ENCODE peak calls at places on chromosomes 3 and 15, in eight cellular contexts. One of them, this sample, is unnamed.

GRCh38 chr15:66785637-66786036 is 83.6 kb downstream of the SMAD6 start:
- DNase-seq in foreskin fibroblast: no peak
- DNase-seq in HCT116: no peak
- DNase-seq in PC-9: no peak
- DNase-seq in hepatocyte: no peak
- DNase-seq in neural progenitor cell: no peak
- DNase-seq in brain microvascular endothelial cell: peak; percentile 67
- DNase-seq in fibroblast of lung: peak; percentile 56
- DNase-seq in this sample: no peak

GRCh38 chr15:51888593-51889195 is 59.2 kb downstream of the TMOD3 start:
- DNase-seq in foreskin fibroblast: peak; percentile 14
- DNase-seq in HCT116: no peak
- DNase-seq in PC-9: no peak
- DNase-seq in hepatocyte: peak; percentile 17
- DNase-seq in neural progenitor cell: peak; percentile 12
- DNase-seq in brain microvascular endothelial cell: no peak
- DNase-seq in fibroblast of lung: peak; percentile 49
- DNase-seq in this sample: no peak

GRCh38 chr3:58272891-58273290 is 33.2 kb upstream of the RPP14 start:
- DNase-seq in foreskin fibroblast: peak; percentile 20
- DNase-seq in HCT116: no peak
- DNase-seq in PC-9: no peak
- DNase-seq in hepatocyte: no peak
- DNase-seq in neural progenitor cell: no peak
- DNase-seq in brain microvascular endothelial cell: no peak
- DNase-seq in fibroblast of lung: peak; percentile 42
- DNase-seq in this sample: no peak

GRCh38 chr3:64530434-64531049 is 157.3 kb downstream of the ADAMTS9 start:
- DNase-seq in foreskin fibroblast: peak; percentile 34
- DNase-seq in HCT116: peak; percentile 21
- DNase-seq in PC-9: peak; percentile 47
- DNase-seq in hepatocyte: peak; percentile 79
- DNase-seq in neural progenitor cell: peak; percentile 79
- DNase-seq in brain microvascular endothelial cell: peak; percentile 56
- DNase-seq in fibroblast of lung: peak; percentile 69
- DNase-seq in this sample: peak; percentile 70

GRCh38 chr15:59825926-59826325 is 136.8 kb upstream of the BNIP2 start:
- DNase-seq in foreskin fibroblast: no peak
- DNase-seq in HCT116: no peak
- DNase-seq in PC-9: peak; percentile 91
- DNase-seq in hepatocyte: no peak
- DNase-seq in neural progenitor cell: no peak
- DNase-seq in brain microvascular endothelial cell: no peak
- DNase-seq in fibroblast of lung: no peak
- DNase-seq in this sample: no peak

GRCh38 chr15:92930776-92931175 is 30.7 kb downstream of the CHD2 start:
- DNase-seq in foreskin fibroblast: peak; percentile 85
- DNase-seq in HCT116: no peak
- DNase-seq in PC-9: peak; percentile 65
- DNase-seq in hepatocyte: no peak
- DNase-seq in neural progenitor cell: no peak
- DNase-seq in brain microvascular endothelial cell: peak; percentile 70
- DNase-seq in fibroblast of lung: peak; percentile 84
- DNase-seq in this sample: no peak

GRCh38 chr3:38834110-38834509 is 18.1 kb upstream of the SCN10A start:
- DNase-seq in foreskin fibroblast: peak; percentile 81
- DNase-seq in HCT116: peak; percentile 13
- DNase-seq in PC-9: no peak
- DNase-seq in hepatocyte: peak; percentile 73
- DNase-seq in neural progenitor cell: peak; percentile 58
- DNase-seq in brain microvascular endothelial cell: peak; percentile 89
- DNase-seq in fibroblast of lung: peak; percentile 82
- DNase-seq in this sample: peak; percentile 40

GRCh38 chr3:42652611-42653302 is 740 bp upstream of the ZBTB47 start:
- DNase-seq in foreskin fibroblast: peak; percentile 75
- DNase-seq in HCT116: peak; percentile 69
- DNase-seq in PC-9: peak; percentile 86
- DNase-seq in hepatocyte: peak; percentile 60
- DNase-seq in neural progenitor cell: no peak
- DNase-seq in brain microvascular endothelial cell: peak; percentile 78
- DNase-seq in fibroblast of lung: peak; percentile 77
- DNase-seq in this sample: no peak

GRCh38 chr15:43930079-43930478 is 103.3 kb downstream of the WDR76 start:
- DNase-seq in foreskin fibroblast: no peak
- DNase-seq in HCT116: no peak
- DNase-seq in PC-9: peak; percentile 52
- DNase-seq in hepatocyte: peak; percentile 27
- DNase-seq in neural progenitor cell: peak; percentile 45
- DNase-seq in brain microvascular endothelial cell: no peak
- DNase-seq in fibroblast of lung: no peak
- DNase-seq in this sample: no peak

GRCh38 chr3:3662610-3663009 is 136.6 kb upstream of the LRRN1 start:
- DNase-seq in foreskin fibroblast: no peak
- DNase-seq in HCT116: no peak
- DNase-seq in PC-9: no peak
- DNase-seq in hepatocyte: no peak
- DNase-seq in neural progenitor cell: no peak
- DNase-seq in brain microvascular endothelial cell: no peak
- DNase-seq in fibroblast of lung: no peak
- DNase-seq in this sample: no peak

GRCh38 chr3:30776186-30776815 is 118.2 kb downstream of the GADL1 start:
- DNase-seq in foreskin fibroblast: no peak
- DNase-seq in HCT116: no peak
- DNase-seq in PC-9: no peak
- DNase-seq in hepatocyte: no peak
- DNase-seq in neural progenitor cell: no peak
- DNase-seq in brain microvascular endothelial cell: no peak
- DNase-seq in fibroblast of lung: no peak
- DNase-seq in this sample: no peak

GRCh38 chr3:41362638-41363559 is 163.6 kb downstream of the CTNNB1 start:
- DNase-seq in foreskin fibroblast: no peak
- DNase-seq in HCT116: no peak
- DNase-seq in PC-9: no peak
- DNase-seq in hepatocyte: peak; percentile 46
- DNase-seq in neural progenitor cell: peak; percentile 87
- DNase-seq in brain microvascular endothelial cell: peak; percentile 13
- DNase-seq in fibroblast of lung: peak; percentile 14
- DNase-seq in this sample: peak; percentile 34

GRCh38 chr15:91911878-91912277 is 58.4 kb downstream of the SLCO3A1 start:
- DNase-seq in foreskin fibroblast: no peak
- DNase-seq in HCT116: no peak
- DNase-seq in PC-9: no peak
- DNase-seq in hepatocyte: no peak
- DNase-seq in neural progenitor cell: no peak
- DNase-seq in brain microvascular endothelial cell: no peak
- DNase-seq in fibroblast of lung: no peak
- DNase-seq in this sample: no peak

GRCh38 chr3:8301977-8302589 is 199.5 kb upstream of the LMCD1 start:
- DNase-seq in foreskin fibroblast: peak; percentile 36
- DNase-seq in HCT116: peak; percentile 35
- DNase-seq in PC-9: peak; percentile 47
- DNase-seq in hepatocyte: peak; percentile 75
- DNase-seq in neural progenitor cell: peak; percentile 62
- DNase-seq in brain microvascular endothelial cell: peak; percentile 50
- DNase-seq in fibroblast of lung: peak; percentile 74
- DNase-seq in this sample: peak; percentile 7

GRCh38 chr3:72912532-72912931 is 24.7 kb downstream of the GXYLT2 start:
- DNase-seq in foreskin fibroblast: no peak
- DNase-seq in HCT116: no peak
- DNase-seq in PC-9: no peak
- DNase-seq in hepatocyte: no peak
- DNase-seq in neural progenitor cell: no peak
- DNase-seq in brain microvascular endothelial cell: peak; percentile 67
- DNase-seq in fibroblast of lung: no peak
- DNase-seq in this sample: no peak

GRCh38 chr15:38886315-38887163 is 321.9 kb upstream of the RASGRP1 start:
- DNase-seq in foreskin fibroblast: peak; percentile 82
- DNase-seq in HCT116: no peak
- DNase-seq in PC-9: no peak
- DNase-seq in hepatocyte: peak; percentile 49
- DNase-seq in neural progenitor cell: no peak
- DNase-seq in brain microvascular endothelial cell: peak; percentile 71
- DNase-seq in fibroblast of lung: peak; percentile 93
- DNase-seq in this sample: no peak

GRCh38 chr3:30996467-30996866 is 102.0 kb upstream of the GADL1 start:
- DNase-seq in foreskin fibroblast: no peak
- DNase-seq in HCT116: no peak
- DNase-seq in PC-9: no peak
- DNase-seq in hepatocyte: no peak
- DNase-seq in neural progenitor cell: peak; percentile 18
- DNase-seq in brain microvascular endothelial cell: no peak
- DNase-seq in fibroblast of lung: no peak
- DNase-seq in this sample: no peak

GRCh38 chr3:188124184-188124583 is 29.8 kb upstream of the LPP start:
- DNase-seq in foreskin fibroblast: no peak
- DNase-seq in HCT116: no peak
- DNase-seq in PC-9: no peak
- DNase-seq in hepatocyte: no peak
- DNase-seq in neural progenitor cell: no peak
- DNase-seq in brain microvascular endothelial cell: no peak
- DNase-seq in fibroblast of lung: no peak
- DNase-seq in this sample: no peak

GRCh38 chr3:115512565-115513410 is 110.5 kb upstream of the GAP43 start:
- DNase-seq in foreskin fibroblast: peak; percentile 55
- DNase-seq in HCT116: no peak
- DNase-seq in PC-9: no peak
- DNase-seq in hepatocyte: peak; percentile 55
- DNase-seq in neural progenitor cell: peak; percentile 91
- DNase-seq in brain microvascular endothelial cell: peak; percentile 58
- DNase-seq in fibroblast of lung: peak; percentile 63
- DNase-seq in this sample: peak; percentile 46

GRCh38 chr15:41256577-41257038 is 25.5 kb downstream of the CHP1 start:
- DNase-seq in foreskin fibroblast: no peak
- DNase-seq in HCT116: no peak
- DNase-seq in PC-9: peak; percentile 93
- DNase-seq in hepatocyte: peak; percentile 33
- DNase-seq in neural progenitor cell: no peak
- DNase-seq in brain microvascular endothelial cell: no peak
- DNase-seq in fibroblast of lung: no peak
- DNase-seq in this sample: no peak

GRCh38 chr3:12400795-12401194 is 83.5 kb upstream of the TSEN2 start:
- DNase-seq in foreskin fibroblast: peak; percentile 71
- DNase-seq in HCT116: peak; percentile 21
- DNase-seq in PC-9: peak; percentile 45
- DNase-seq in hepatocyte: no peak
- DNase-seq in neural progenitor cell: no peak
- DNase-seq in brain microvascular endothelial cell: peak; percentile 67
- DNase-seq in fibroblast of lung: peak; percentile 86
- DNase-seq in this sample: no peak

GRCh38 chr3:171123913-171124312 is 97.4 kb upstream of the SLC2A2 start:
- DNase-seq in foreskin fibroblast: no peak
- DNase-seq in HCT116: no peak
- DNase-seq in PC-9: no peak
- DNase-seq in hepatocyte: no peak
- DNase-seq in neural progenitor cell: no peak
- DNase-seq in brain microvascular endothelial cell: no peak
- DNase-seq in fibroblast of lung: peak; percentile 22
- DNase-seq in this sample: no peak

GRCh38 chr3:71206305-71206704 is 377.2 kb downstream of the FOXP1 start:
- DNase-seq in foreskin fibroblast: no peak
- DNase-seq in HCT116: no peak
- DNase-seq in PC-9: no peak
- DNase-seq in hepatocyte: no peak
- DNase-seq in neural progenitor cell: no peak
- DNase-seq in brain microvascular endothelial cell: no peak
- DNase-seq in fibroblast of lung: no peak
- DNase-seq in this sample: no peak

DNA sequence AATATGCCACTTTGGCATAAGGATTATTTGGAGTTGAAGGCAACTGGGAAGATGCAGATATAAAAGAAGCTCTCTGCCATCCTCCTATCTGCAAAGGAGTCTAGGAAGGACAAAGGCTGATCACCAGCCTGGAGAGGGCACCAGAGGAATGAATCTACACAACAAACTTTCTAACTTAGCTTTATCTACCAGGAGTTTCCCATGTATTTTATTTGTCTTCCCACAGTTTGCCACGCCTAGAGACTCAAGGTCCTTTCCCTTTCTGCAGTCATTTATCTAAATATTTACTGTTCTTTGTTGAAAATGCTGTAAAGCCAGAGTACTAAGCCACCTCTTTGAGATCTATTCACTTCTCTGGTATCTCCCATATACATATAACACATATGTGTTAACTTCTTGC is 32.2 kb downstream of the GPR176 start:
- DNase-seq in foreskin fibroblast: peak; percentile 40
- DNase-seq in HCT116: peak; percentile 3
- DNase-seq in PC-9: peak; percentile 40
- DNase-seq in hepatocyte: peak; percentile 61
- DNase-seq in neural progenitor cell: no peak
- DNase-seq in brain microvascular endothelial cell: peak; percentile 35
- DNase-seq in fibroblast of lung: peak; percentile 77
- DNase-seq in this sample: no peak
- TF ChIP-seq CTCF in foreskin fibroblast: peak; percentile 44
- TF ChIP-seq CTCF in HCT116: peak; percentile 20
- TF ChIP-seq CTCF in PC-9: no peak
- TF ChIP-seq CTCF in hepatocyte: peak; percentile 50
- TF ChIP-seq CTCF in neural progenitor cell: peak; percentile 11
- TF ChIP-seq CTCF in brain microvascular endothelial cell: peak; percentile 72
- TF ChIP-seq CTCF in fibroblast of lung: peak; percentile 60
- TF ChIP-seq CTCF in this sample: no peak

GRCh38 chr15:81155375-81156218 is 21.5 kb downstream of the CFAP161 start:
- DNase-seq in foreskin fibroblast: peak; percentile 43
- DNase-seq in HCT116: peak; percentile 45
- DNase-seq in PC-9: no peak
- DNase-seq in hepatocyte: peak; percentile 63
- DNase-seq in neural progenitor cell: peak; percentile 47
- DNase-seq in brain microvascular endothelial cell: peak; percentile 39
- DNase-seq in fibroblast of lung: peak; percentile 87
- DNase-seq in this sample: peak; percentile 3
- TF ChIP-seq CTCF in foreskin fibroblast: peak; percentile 50
- TF ChIP-seq CTCF in HCT116: peak; percentile 71
- TF ChIP-seq CTCF in PC-9: peak; percentile 60
- TF ChIP-seq CTCF in hepatocyte: peak; percentile 66
- TF ChIP-seq CTCF in neural progenitor cell: peak; percentile 60
- TF ChIP-seq CTCF in brain microvascular endothelial cell: peak; percentile 63
- TF ChIP-seq CTCF in fibroblast of lung: peak; percentile 76
- TF ChIP-seq CTCF in this sample: peak; percentile 63

DNA sequence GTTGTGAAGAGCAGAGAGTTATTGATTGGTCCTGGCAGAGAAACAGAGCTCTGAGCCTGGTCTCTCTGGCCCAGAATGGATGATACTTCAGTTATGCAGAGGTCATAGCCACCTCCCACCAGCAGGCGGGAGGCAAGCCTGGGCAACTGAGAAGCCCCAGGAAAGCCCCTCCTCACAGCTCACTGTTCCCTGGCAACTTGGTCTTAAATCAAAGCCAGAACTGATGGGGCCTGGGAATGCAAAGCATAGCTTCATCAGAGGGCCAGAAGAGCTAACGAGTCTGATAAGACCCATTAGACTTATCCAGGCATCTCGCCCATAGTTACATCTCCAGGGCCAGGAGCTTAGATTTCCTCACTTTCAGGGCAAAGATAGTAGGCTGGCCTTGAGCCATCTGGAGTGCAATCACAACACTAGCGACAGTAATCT is 5.5 kb upstream of the COLQ start:
- DNase-seq in foreskin fibroblast: no peak
- DNase-seq in HCT116: no peak
- DNase-seq in PC-9: no peak
- DNase-seq in hepatocyte: peak; percentile 35
- DNase-seq in neural progenitor cell: peak; percentile 71
- DNase-seq in brain microvascular endothelial cell: no peak
- DNase-seq in fibroblast of lung: peak; percentile 8
- DNase-seq in this sample: no peak
- TF ChIP-seq CTCF in foreskin fibroblast: no peak
- TF ChIP-seq CTCF in HCT116: no peak
- TF ChIP-seq CTCF in PC-9: no peak
- TF ChIP-seq CTCF in hepatocyte: peak; percentile 25
- TF ChIP-seq CTCF in neural progenitor cell: peak; percentile 54
- TF ChIP-seq CTCF in brain microvascular endothelial cell: peak; percentile 56
- TF ChIP-seq CTCF in fibroblast of lung: peak; percentile 30
- TF ChIP-seq CTCF in this sample: peak; percentile 54

GRCh38 chr3:50297896-50298725 is 1.1 kb downstream of the HYAL3 start:
- DNase-seq in foreskin fibroblast: no peak
- DNase-seq in HCT116: no peak
- DNase-seq in PC-9: no peak
- DNase-seq in hepatocyte: no peak
- DNase-seq in neural progenitor cell: peak; percentile 13
- DNase-seq in brain microvascular endothelial cell: no peak
- DNase-seq in fibroblast of lung: no peak
- DNase-seq in this sample: no peak
- TF ChIP-seq CTCF in foreskin fibroblast: no peak
- TF ChIP-seq CTCF in HCT116: no peak
- TF ChIP-seq CTCF in PC-9: no peak
- TF ChIP-seq CTCF in hepatocyte: no peak
- TF ChIP-seq CTCF in neural progenitor cell: peak; percentile 16
- TF ChIP-seq CTCF in brain microvascular endothelial cell: peak; percentile 50
- TF ChIP-seq CTCF in fibroblast of lung: peak; percentile 17
- TF ChIP-seq CTCF in this sample: peak; percentile 37

This sample was measured in neural crest cell.